ENCODE peak calls at places on chromosomes 6 and 20, in ten cellular contexts. I is stimulated activated CD4-positive, alpha-beta T cell treated with anti-CD3 and anti-CD28 coated beads, Interleukin-1b, Interleukin-23, amount 100 ng/mL, for 1 hour; K is caudate nucleus; Y is T-helper 1 cell; X is mucosa of descending colon; F is foreskin melanocyte; R is iris pigment epithelial cell; E is IMR-90; B is frontal cortex; H is RWPE2. M is an unnamed sample.

GRCh38 chr6:170257376-170257775 is 33.5 kb downstream of the DLL1 start:
- DNase-seq in X (no peak), I (no peak), H (no peak), Y (no peak), E (no peak), B (no peak), F (no peak), R (no peak), K (no peak), M (no peak)

GRCh38 chr20:54197621-54198604 is 10.0 kb upstream of the PFDN4 start:
- DNase-seq in F (peak), K (no peak), X (no peak), I (no peak), R (peak), E (peak), B (no peak), Y (no peak), H (no peak), M (no peak)

GRCh38 chr6:20364327-20364726 is 37.4 kb upstream of the E2F3 start:
- DNase-seq in B (no peak), Y (no peak), F (no peak), H (no peak), K (no peak), R (no peak), I (no peak), E (no peak), X (no peak), M (no peak)

GRCh38 chr20:11454966-11455799 is 462.5 kb upstream of the BTBD3 start:
- DNase-seq in F (peak), E (peak), R (peak), B (no peak), K (no peak), H (no peak), I (no peak), Y (no peak), X (no peak), M (no peak)

GRCh38 chr6:167676000-167676665 is 150.6 kb upstream of the AFDN start:
- DNase-seq in I (no peak), K (no peak), R (no peak), E (no peak), X (peak), F (no peak), H (no peak), B (no peak), Y (no peak), M (no peak)

GRCh38 chr6:81894788-81895221 is 142.3 kb upstream of the TENT5A start:
- DNase-seq in E (peak), I (no peak), X (no peak), R (peak), H (no peak), K (peak), F (peak), B (peak), Y (no peak), M (no peak)

GRCh38 chr20:37205130-37205529 is 25.8 kb upstream of the MROH8 start:
- DNase-seq in Y (no peak), R (peak), X (no peak), I (no peak), K (no peak), F (no peak), H (no peak), E (no peak), B (no peak), M (no peak)

GRCh38 chr6:80535914-80536565 is 429.6 kb downstream of the BCKDHB start:
- DNase-seq in E (peak), F (no peak), X (no peak), H (no peak), R (peak), Y (no peak), I (no peak), B (no peak), K (no peak), M (no peak)

GRCh38 chr6:144898052-144898689 is 613.0 kb downstream of the UTRN start:
- DNase-seq in K (no peak), R (peak), F (no peak), I (no peak), E (peak), B (no peak), Y (no peak), X (no peak), H (no peak), M (no peak)

GRCh38 chr6:48535569-48535968 is 424.6 kb upstream of the PTCHD4 start:
- DNase-seq in H (no peak), I (no peak), B (no peak), E (peak), R (peak), K (no peak), X (no peak), Y (no peak), F (peak), M (no peak)

GRCh38 chr6:53333439-53334408 is 15.0 kb downstream of the ELOVL5 start:
- DNase-seq in K (no peak), B (no peak), I (no peak), E (no peak), R (no peak), F (peak), X (no peak), Y (no peak), H (no peak), M (no peak)

GRCh38 chr20:53711333-53712211 is 117.9 kb upstream of the ZNF217 start:
- DNase-seq in H (no peak), F (no peak), R (no peak), K (no peak), B (no peak), X (no peak), I (no peak), Y (no peak), E (no peak), M (no peak)